ENCODE peak calls at places on chromosomes 2 and 18, in five cellular contexts. One of them, this sample, is unnamed.

GRCh38 chr2:153222231-153223165 is 256.1 kb downstream of the RPRM start:
- DNase-seq in psoas muscle: no peak
- DNase-seq in osteoblast: no peak
- DNase-seq in progenitor cell of endocrine pancreas: no peak
- DNase-seq in RWPE1: no peak
- DNase-seq in this sample: no peak

GRCh38 chr2:39492095-39492590 is 55.1 kb upstream of the MAP4K3 start:
- DNase-seq in psoas muscle: no peak
- DNase-seq in osteoblast: peak
- DNase-seq in progenitor cell of endocrine pancreas: no peak
- DNase-seq in RWPE1: peak
- DNase-seq in this sample: no peak

GRCh38 chr2:234483568-234484251 is 13.2 kb downstream of the ARL4C start:
- DNase-seq in psoas muscle: no peak
- DNase-seq in osteoblast: no peak
- DNase-seq in progenitor cell of endocrine pancreas: no peak
- DNase-seq in RWPE1: no peak
- DNase-seq in this sample: no peak

GRCh38 chr2:1800306-1800705 is 56.0 kb upstream of the PXDN start:
- DNase-seq in psoas muscle: no peak
- DNase-seq in osteoblast: peak
- DNase-seq in progenitor cell of endocrine pancreas: no peak
- DNase-seq in RWPE1: no peak
- DNase-seq in this sample: no peak

GRCh38 chr18:12031181-12031580 is 49.9 kb downstream of the IMPA2 start:
- DNase-seq in psoas muscle: no peak
- DNase-seq in osteoblast: no peak
- DNase-seq in progenitor cell of endocrine pancreas: no peak
- DNase-seq in RWPE1: no peak
- DNase-seq in this sample: no peak

GRCh38 chr2:30336978-30337841 is 105.9 kb downstream of the LBH start:
- DNase-seq in psoas muscle: no peak
- DNase-seq in osteoblast: no peak
- DNase-seq in progenitor cell of endocrine pancreas: no peak
- DNase-seq in RWPE1: no peak
- DNase-seq in this sample: no peak

GRCh38 chr2:191862371-191862770 is 15.5 kb upstream of the CAVIN2 start:
- DNase-seq in psoas muscle: no peak
- DNase-seq in osteoblast: no peak
- DNase-seq in progenitor cell of endocrine pancreas: no peak
- DNase-seq in RWPE1: no peak
- DNase-seq in this sample: no peak

GRCh38 chr2:96092896-96093295 is 23.5 kb downstream of the ADRA2B start:
- DNase-seq in psoas muscle: peak
- DNase-seq in osteoblast: no peak
- DNase-seq in progenitor cell of endocrine pancreas: no peak
- DNase-seq in RWPE1: no peak
- DNase-seq in this sample: no peak

GRCh38 chr2:150520887-150521664 is 33.6 kb upstream of the RND3 start:
- DNase-seq in psoas muscle: no peak
- DNase-seq in osteoblast: peak
- DNase-seq in progenitor cell of endocrine pancreas: no peak
- DNase-seq in RWPE1: peak
- DNase-seq in this sample: no peak

GRCh38 chr2:232896111-232896510 is 26.0 kb downstream of the SNORC start:
- DNase-seq in psoas muscle: no peak
- DNase-seq in osteoblast: peak
- DNase-seq in progenitor cell of endocrine pancreas: no peak
- DNase-seq in RWPE1: no peak
- DNase-seq in this sample: no peak

GRCh38 chr2:99140860-99141109 is 722 bp upstream of the C2orf15 start:
- DNase-seq in psoas muscle: no peak
- DNase-seq in osteoblast: no peak
- DNase-seq in progenitor cell of endocrine pancreas: no peak
- DNase-seq in RWPE1: no peak
- DNase-seq in this sample: no peak

GRCh38 chr2:45470531-45470930 is 140.5 kb downstream of the SRBD1 start:
- DNase-seq in psoas muscle: no peak
- DNase-seq in osteoblast: no peak
- DNase-seq in progenitor cell of endocrine pancreas: no peak
- DNase-seq in RWPE1: no peak
- DNase-seq in this sample: no peak

GRCh38 chr2:138274421-138275291 is 226.9 kb upstream of the SPOPL start:
- DNase-seq in psoas muscle: no peak
- DNase-seq in osteoblast: no peak
- DNase-seq in progenitor cell of endocrine pancreas: no peak
- DNase-seq in RWPE1: no peak
- DNase-seq in this sample: no peak

GRCh38 chr2:25310690-25310964 is 31.1 kb downstream of the DNMT3A start:
- DNase-seq in psoas muscle: no peak
- DNase-seq in osteoblast: no peak
- DNase-seq in progenitor cell of endocrine pancreas: no peak
- DNase-seq in RWPE1: no peak
- DNase-seq in this sample: no peak

GRCh38 chr2:118987886-118988285 is 45.9 kb downstream of the MARCO start:
- DNase-seq in psoas muscle: no peak
- DNase-seq in osteoblast: no peak
- DNase-seq in progenitor cell of endocrine pancreas: no peak
- DNase-seq in RWPE1: no peak
- DNase-seq in this sample: no peak

GRCh38 chr2:69804416-69804815 is 25.0 kb upstream of the GMCL1 start:
- DNase-seq in psoas muscle: no peak
- DNase-seq in osteoblast: no peak
- DNase-seq in progenitor cell of endocrine pancreas: no peak
- DNase-seq in RWPE1: no peak
- DNase-seq in this sample: no peak

GRCh38 chr2:38528008-38528442 is 74.7 kb downstream of the HNRNPLL start:
- DNase-seq in psoas muscle: no peak
- DNase-seq in osteoblast: peak
- DNase-seq in progenitor cell of endocrine pancreas: no peak
- DNase-seq in RWPE1: peak
- DNase-seq in this sample: peak

GRCh38 chr2:217289909-217290283 is 430.0 kb upstream of the TNP1 start:
- DNase-seq in psoas muscle: no peak
- DNase-seq in osteoblast: no peak
- DNase-seq in progenitor cell of endocrine pancreas: no peak
- DNase-seq in RWPE1: peak
- DNase-seq in this sample: no peak

GRCh38 chr2:241638063-241638660 is 669 bp downstream of the ATG4B start:
- DNase-seq in psoas muscle: no peak
- DNase-seq in osteoblast: peak
- DNase-seq in progenitor cell of endocrine pancreas: no peak
- DNase-seq in RWPE1: no peak
- DNase-seq in this sample: no peak

GRCh38 chr2:152186257-152186656 is 10.7 kb upstream of the STAM2 start:
- DNase-seq in psoas muscle: no peak
- DNase-seq in osteoblast: no peak
- DNase-seq in progenitor cell of endocrine pancreas: no peak
- DNase-seq in RWPE1: no peak
- DNase-seq in this sample: no peak

GRCh38 chr2:50849205-50849604 is 182.7 kb downstream of the NRXN1 start:
- DNase-seq in psoas muscle: no peak
- DNase-seq in osteoblast: no peak
- DNase-seq in progenitor cell of endocrine pancreas: no peak
- DNase-seq in RWPE1: no peak
- DNase-seq in this sample: no peak

GRCh38 chr2:171172980-171173542 is 12.4 kb upstream of the TLK1 start:
- DNase-seq in psoas muscle: no peak
- DNase-seq in osteoblast: no peak
- DNase-seq in progenitor cell of endocrine pancreas: no peak
- DNase-seq in RWPE1: no peak
- DNase-seq in this sample: no peak

GRCh38 chr2:223846524-223846923 is 9.1 kb upstream of the AP1S3 start:
- DNase-seq in psoas muscle: no peak
- DNase-seq in osteoblast: peak
- DNase-seq in progenitor cell of endocrine pancreas: no peak
- DNase-seq in RWPE1: peak
- DNase-seq in this sample: no peak

GRCh38 chr2:147442766-147443165 is 402.1 kb upstream of the ACVR2A start:
- DNase-seq in psoas muscle: no peak
- DNase-seq in osteoblast: no peak
- DNase-seq in progenitor cell of endocrine pancreas: no peak
- DNase-seq in RWPE1: no peak
- DNase-seq in this sample: no peak

GRCh38 chr18:24530630-24531111 is 70.2 kb downstream of the HRH4 start:
- DNase-seq in psoas muscle: no peak
- DNase-seq in osteoblast: peak
- DNase-seq in progenitor cell of endocrine pancreas: no peak
- DNase-seq in RWPE1: peak
- DNase-seq in this sample: no peak

GRCh38 chr2:176445831-176446433 is 176.7 kb downstream of the MTX2 start:
- DNase-seq in psoas muscle: no peak
- DNase-seq in osteoblast: no peak
- DNase-seq in progenitor cell of endocrine pancreas: no peak
- DNase-seq in RWPE1: no peak
- DNase-seq in this sample: no peak

GRCh38 chr2:113797237-113797636 is 40.8 kb upstream of the SLC35F5 start:
- DNase-seq in psoas muscle: no peak
- DNase-seq in osteoblast: no peak
- DNase-seq in progenitor cell of endocrine pancreas: no peak
- DNase-seq in RWPE1: no peak
- DNase-seq in this sample: no peak

GRCh38 chr2:113799375-113799774 is 42.9 kb upstream of the SLC35F5 start:
- DNase-seq in psoas muscle: no peak
- DNase-seq in osteoblast: no peak
- DNase-seq in progenitor cell of endocrine pancreas: no peak
- DNase-seq in RWPE1: no peak
- DNase-seq in this sample: no peak

GRCh38 chr2:113791697-113792590 is 35.5 kb upstream of the SLC35F5 start:
- DNase-seq in psoas muscle: no peak
- DNase-seq in osteoblast: no peak
- DNase-seq in progenitor cell of endocrine pancreas: no peak
- DNase-seq in RWPE1: no peak
- DNase-seq in this sample: no peak

GRCh38 chr2:113795405-113795920 is 39.0 kb upstream of the SLC35F5 start:
- DNase-seq in psoas muscle: no peak
- DNase-seq in osteoblast: no peak
- DNase-seq in progenitor cell of endocrine pancreas: no peak
- DNase-seq in RWPE1: no peak
- DNase-seq in this sample: no peak

GRCh38 chr2:113796592-113797180 is 40.2 kb upstream of the SLC35F5 start:
- DNase-seq in psoas muscle: no peak
- DNase-seq in osteoblast: no peak
- DNase-seq in progenitor cell of endocrine pancreas: no peak
- DNase-seq in RWPE1: no peak
- DNase-seq in this sample: no peak
- TF ChIP-seq CTCF in psoas muscle: no peak
- TF ChIP-seq CTCF in osteoblast: no peak
- TF ChIP-seq CTCF in progenitor cell of endocrine pancreas: no peak
- TF ChIP-seq CTCF in RWPE1: no peak
- TF ChIP-seq CTCF in this sample: no peak

GRCh38 chr2:101793277-101793969 is 95.9 kb downstream of the MAP4K4 start:
- DNase-seq in psoas muscle: no peak
- DNase-seq in osteoblast: no peak
- DNase-seq in progenitor cell of endocrine pancreas: no peak
- DNase-seq in RWPE1: no peak
- DNase-seq in this sample: no peak
- TF ChIP-seq CTCF in psoas muscle: no peak
- TF ChIP-seq CTCF in osteoblast: peak
- TF ChIP-seq CTCF in progenitor cell of endocrine pancreas: peak
- TF ChIP-seq CTCF in RWPE1: no peak
- TF ChIP-seq CTCF in this sample: peak

GRCh38 chr2:207529330-207530159 is at the start of gene CREB1:
- DNase-seq in psoas muscle: peak
- DNase-seq in osteoblast: peak
- DNase-seq in progenitor cell of endocrine pancreas: peak
- DNase-seq in RWPE1: peak
- DNase-seq in this sample: peak
- TF ChIP-seq CTCF in psoas muscle: no peak
- TF ChIP-seq CTCF in osteoblast: no peak
- TF ChIP-seq CTCF in progenitor cell of endocrine pancreas: no peak
- TF ChIP-seq CTCF in RWPE1: no peak
- TF ChIP-seq CTCF in this sample: peak

GRCh38 chr2:46924038-46924437 is 8.4 kb upstream of the MCFD2 start:
- DNase-seq in psoas muscle: no peak
- DNase-seq in osteoblast: no peak
- DNase-seq in progenitor cell of endocrine pancreas: no peak
- DNase-seq in RWPE1: no peak
- DNase-seq in this sample: no peak
- TF ChIP-seq CTCF in psoas muscle: no peak
- TF ChIP-seq CTCF in osteoblast: no peak
- TF ChIP-seq CTCF in progenitor cell of endocrine pancreas: no peak
- TF ChIP-seq CTCF in RWPE1: no peak
- TF ChIP-seq CTCF in this sample: no peak

GRCh38 chr2:142602418-142602989 is 275.0 kb upstream of the KYNU start:
- DNase-seq in psoas muscle: no peak
- DNase-seq in osteoblast: no peak
- DNase-seq in progenitor cell of endocrine pancreas: no peak
- DNase-seq in RWPE1: no peak
- DNase-seq in this sample: no peak

GRCh38 chr2:142601794-142602193 is 275.7 kb upstream of the KYNU start:
- DNase-seq in psoas muscle: no peak
- DNase-seq in osteoblast: no peak
- DNase-seq in progenitor cell of endocrine pancreas: no peak
- DNase-seq in RWPE1: no peak
- DNase-seq in this sample: no peak

GRCh38 chr2:142599504-142599903 is 278.0 kb upstream of the KYNU start:
- DNase-seq in psoas muscle: no peak
- DNase-seq in osteoblast: no peak
- DNase-seq in progenitor cell of endocrine pancreas: no peak
- DNase-seq in RWPE1: no peak
- DNase-seq in this sample: no peak

GRCh38 chr2:142603761-142604160 is 273.7 kb upstream of the KYNU start:
- DNase-seq in psoas muscle: no peak
- DNase-seq in osteoblast: no peak
- DNase-seq in progenitor cell of endocrine pancreas: no peak
- DNase-seq in RWPE1: no peak
- DNase-seq in this sample: no peak
- TF ChIP-seq CTCF in psoas muscle: no peak
- TF ChIP-seq CTCF in osteoblast: no peak
- TF ChIP-seq CTCF in progenitor cell of endocrine pancreas: peak
- TF ChIP-seq CTCF in RWPE1: no peak
- TF ChIP-seq CTCF in this sample: peak

GRCh38 chr2:72825271-72826155 is at the start of gene EXOC6B:
- DNase-seq in psoas muscle: peak
- DNase-seq in osteoblast: peak
- DNase-seq in progenitor cell of endocrine pancreas: peak
- DNase-seq in RWPE1: peak
- DNase-seq in this sample: peak
- TF ChIP-seq CTCF in psoas muscle: no peak
- TF ChIP-seq CTCF in osteoblast: no peak
- TF ChIP-seq CTCF in progenitor cell of endocrine pancreas: peak
- TF ChIP-seq CTCF in RWPE1: no peak
- TF ChIP-seq CTCF in this sample: no peak

GRCh38 chr2:46615555-46616487 is 136.5 kb downstream of the TMEM247 start:
- DNase-seq in psoas muscle: peak
- DNase-seq in osteoblast: peak
- DNase-seq in progenitor cell of endocrine pancreas: no peak
- DNase-seq in RWPE1: peak
- DNase-seq in this sample: no peak
- TF ChIP-seq CTCF in psoas muscle: no peak
- TF ChIP-seq CTCF in osteoblast: peak
- TF ChIP-seq CTCF in progenitor cell of endocrine pancreas: peak
- TF ChIP-seq CTCF in RWPE1: peak
- TF ChIP-seq CTCF in this sample: no peak

This sample was measured in neural crest cell.